ENCODE peak calls at places on chromosomes 6 and 20, in seven cellular contexts. One of them, this sample, is unnamed.

GRCh38 chr6:7887278-7887991 is 23.2 kb downstream of the TXNDC5 start:
- DNase-seq in CD4-positive, alpha-beta T cell: no peak
- DNase-seq in endothelial cell: no peak
- DNase-seq in CD8-positive, alpha-beta T cell: no peak
- DNase-seq in germinal center: no peak
- DNase-seq in GM03348: no peak
- DNase-seq in nucleus accumbens: no peak
- DNase-seq in this sample: no peak

GRCh38 chr6:118350881-118351430 is 197.1 kb upstream of the PLN start:
- DNase-seq in nucleus accumbens: no peak
- DNase-seq in CD4-positive, alpha-beta T cell: no peak
- DNase-seq in endothelial cell: no peak
- DNase-seq in germinal center: no peak
- DNase-seq in GM03348: no peak
- DNase-seq in CD8-positive, alpha-beta T cell: no peak
- DNase-seq in this sample: no peak

GRCh38 chr6:121436966-121437756 is 1.7 kb downstream of the GJA1 start:
- DNase-seq in germinal center: no peak
- DNase-seq in CD8-positive, alpha-beta T cell: no peak
- DNase-seq in CD4-positive, alpha-beta T cell: no peak
- DNase-seq in nucleus accumbens: peak
- DNase-seq in endothelial cell: peak
- DNase-seq in GM03348: peak
- DNase-seq in this sample: no peak

GRCh38 chr20:31923388-31924271 is 28.2 kb downstream of the PDRG1 start:
- DNase-seq in germinal center: peak
- DNase-seq in nucleus accumbens: no peak
- DNase-seq in CD8-positive, alpha-beta T cell: no peak
- DNase-seq in GM03348: no peak
- DNase-seq in CD4-positive, alpha-beta T cell: no peak
- DNase-seq in endothelial cell: no peak
- DNase-seq in this sample: no peak

GRCh38 chr6:6897140-6897539 is 210.6 kb upstream of the RREB1 start:
- DNase-seq in CD4-positive, alpha-beta T cell: no peak
- DNase-seq in endothelial cell: no peak
- DNase-seq in GM03348: no peak
- DNase-seq in CD8-positive, alpha-beta T cell: no peak
- DNase-seq in germinal center: no peak
- DNase-seq in nucleus accumbens: no peak
- DNase-seq in this sample: no peak

GRCh38 chr6:166806962-166807757 is 149.2 kb downstream of the RNASET2 start:
- DNase-seq in nucleus accumbens: no peak
- DNase-seq in GM03348: no peak
- DNase-seq in CD8-positive, alpha-beta T cell: no peak
- DNase-seq in CD4-positive, alpha-beta T cell: no peak
- DNase-seq in germinal center: no peak
- DNase-seq in endothelial cell: no peak
- DNase-seq in this sample: no peak

GRCh38 chr6:149170564-149171452 is 146.7 kb upstream of the TAB2 start:
- DNase-seq in nucleus accumbens: no peak
- DNase-seq in endothelial cell: no peak
- DNase-seq in CD4-positive, alpha-beta T cell: no peak
- DNase-seq in GM03348: no peak
- DNase-seq in CD8-positive, alpha-beta T cell: no peak
- DNase-seq in germinal center: no peak
- DNase-seq in this sample: no peak

GRCh38 chr20:24297928-24298327 is 171.5 kb upstream of the SYNDIG1 start:
- DNase-seq in GM03348: no peak
- DNase-seq in CD4-positive, alpha-beta T cell: no peak
- DNase-seq in germinal center: no peak
- DNase-seq in CD8-positive, alpha-beta T cell: no peak
- DNase-seq in nucleus accumbens: no peak
- DNase-seq in endothelial cell: no peak
- DNase-seq in this sample: no peak

GRCh38 chr20:32918751-32919150 is 60.0 kb downstream of the EFCAB8 start:
- DNase-seq in nucleus accumbens: no peak
- DNase-seq in CD8-positive, alpha-beta T cell: no peak
- DNase-seq in CD4-positive, alpha-beta T cell: no peak
- DNase-seq in germinal center: no peak
- DNase-seq in endothelial cell: no peak
- DNase-seq in GM03348: no peak
- DNase-seq in this sample: no peak

GRCh38 chr6:87837444-87837843 is 135.4 kb upstream of the AKIRIN2 start:
- DNase-seq in CD4-positive, alpha-beta T cell: no peak
- DNase-seq in CD8-positive, alpha-beta T cell: no peak
- DNase-seq in GM03348: no peak
- DNase-seq in nucleus accumbens: no peak
- DNase-seq in germinal center: no peak
- DNase-seq in endothelial cell: no peak
- DNase-seq in this sample: no peak

GRCh38 chr6:71239694-71240093 is 48.9 kb upstream of the OGFRL1 start:
- DNase-seq in GM03348: no peak
- DNase-seq in CD4-positive, alpha-beta T cell: no peak
- DNase-seq in endothelial cell: no peak
- DNase-seq in CD8-positive, alpha-beta T cell: no peak
- DNase-seq in germinal center: no peak
- DNase-seq in nucleus accumbens: no peak
- DNase-seq in this sample: no peak

GRCh38 chr20:33992145-33992922 is 1.4 kb upstream of the RALY start:
- DNase-seq in endothelial cell: no peak
- DNase-seq in GM03348: peak
- DNase-seq in CD8-positive, alpha-beta T cell: no peak
- DNase-seq in nucleus accumbens: no peak
- DNase-seq in CD4-positive, alpha-beta T cell: no peak
- DNase-seq in germinal center: peak
- DNase-seq in this sample: no peak

GRCh38 chr6:128371113-128371512 is 149.3 kb downstream of the PTPRK start:
- DNase-seq in endothelial cell: no peak
- DNase-seq in CD8-positive, alpha-beta T cell: no peak
- DNase-seq in GM03348: no peak
- DNase-seq in CD4-positive, alpha-beta T cell: no peak
- DNase-seq in nucleus accumbens: no peak
- DNase-seq in germinal center: no peak
- DNase-seq in this sample: no peak

GRCh38 chr6:24916496-24916895 is 19.3 kb downstream of the RIPOR2 start:
- DNase-seq in germinal center: no peak
- DNase-seq in CD4-positive, alpha-beta T cell: no peak
- DNase-seq in CD8-positive, alpha-beta T cell: no peak
- DNase-seq in endothelial cell: no peak
- DNase-seq in GM03348: no peak
- DNase-seq in nucleus accumbens: no peak
- DNase-seq in this sample: no peak

GRCh38 chr6:16602035-16602434 is 159.2 kb downstream of the ATXN1 start:
- DNase-seq in germinal center: peak
- DNase-seq in GM03348: no peak
- DNase-seq in nucleus accumbens: no peak
- DNase-seq in CD8-positive, alpha-beta T cell: no peak
- DNase-seq in CD4-positive, alpha-beta T cell: no peak
- DNase-seq in endothelial cell: no peak
- DNase-seq in this sample: no peak

GRCh38 chr6:162313922-162314660 is 413.5 kb downstream of the PRKN start:
- DNase-seq in endothelial cell: no peak
- DNase-seq in GM03348: no peak
- DNase-seq in germinal center: no peak
- DNase-seq in nucleus accumbens: no peak
- DNase-seq in CD4-positive, alpha-beta T cell: no peak
- DNase-seq in CD8-positive, alpha-beta T cell: no peak
- DNase-seq in this sample: no peak

GRCh38 chr6:12476484-12476883 is 186.3 kb downstream of the EDN1 start:
- DNase-seq in germinal center: no peak
- DNase-seq in nucleus accumbens: no peak
- DNase-seq in CD4-positive, alpha-beta T cell: no peak
- DNase-seq in CD8-positive, alpha-beta T cell: no peak
- DNase-seq in endothelial cell: no peak
- DNase-seq in GM03348: no peak
- DNase-seq in this sample: no peak

GRCh38 chr20:59808729-59809381 is 124.6 kb downstream of the SYCP2 start:
- DNase-seq in germinal center: no peak
- DNase-seq in CD4-positive, alpha-beta T cell: no peak
- DNase-seq in CD8-positive, alpha-beta T cell: peak
- DNase-seq in endothelial cell: no peak
- DNase-seq in GM03348: no peak
- DNase-seq in nucleus accumbens: no peak
- DNase-seq in this sample: no peak

GRCh38 chr6:8131265-8131897 is 29.0 kb upstream of the EEF1E1 start:
- DNase-seq in germinal center: peak
- DNase-seq in CD4-positive, alpha-beta T cell: peak
- DNase-seq in CD8-positive, alpha-beta T cell: peak
- DNase-seq in nucleus accumbens: no peak
- DNase-seq in endothelial cell: peak
- DNase-seq in GM03348: peak
- DNase-seq in this sample: peak

GRCh38 chr20:60202046-60202445 is 243.8 kb downstream of the CDH26 start:
- DNase-seq in nucleus accumbens: no peak
- DNase-seq in GM03348: no peak
- DNase-seq in CD4-positive, alpha-beta T cell: no peak
- DNase-seq in CD8-positive, alpha-beta T cell: no peak
- DNase-seq in endothelial cell: no peak
- DNase-seq in germinal center: no peak
- DNase-seq in this sample: no peak

GRCh38 chr6:99119109-99120031 is 171.6 kb upstream of the FBXL4 start:
- DNase-seq in nucleus accumbens: peak
- DNase-seq in germinal center: peak
- DNase-seq in GM03348: peak
- DNase-seq in CD8-positive, alpha-beta T cell: no peak
- DNase-seq in endothelial cell: peak
- DNase-seq in CD4-positive, alpha-beta T cell: no peak
- DNase-seq in this sample: peak

This sample was measured in globus pallidus.